ENCODE peak calls at places on chromosomes 7 and 10, in six cellular contexts. T is mammary epithelial cell, N is fibroblast of lung, O is small intestine, W is spleen, L is heart left ventricle. X is an unnamed sample.

GRCh38 chr10:89633484-89633883 is 11.6 kb downstream of the PANK1 start:
- DNase-seq in W (no peak), O (no peak), L (no peak), T (peak; percentile 79), N (peak; percentile 89), X (no peak)

GRCh38 chr10:79292789-79293746 is 54.2 kb upstream of the PPIF start:
- DNase-seq in T (no peak), N (no peak), W (peak; percentile 88), O (no peak), L (no peak), X (no peak)

GRCh38 chr10:50409965-50410811 is 158.9 kb upstream of the ASAH2 start:
- DNase-seq in O (no peak), W (no peak), L (no peak), T (peak; percentile 57), N (no peak), X (no peak)

GRCh38 chr7:100691676-100692577 is 2.1 kb downstream of the GIGYF1 start:
- DNase-seq in T (peak; percentile 50), N (peak; percentile 72), L (peak; percentile 91), W (peak; percentile 94), O (peak; percentile 74), X (peak; percentile 65)

GRCh38 chr10:48605786-48606529 is 1.1 kb upstream of the ARHGAP22 start:
- DNase-seq in T (peak; percentile 70), L (no peak), W (no peak), O (no peak), N (no peak), X (peak; percentile 17)

GRCh38 chr10:103473261-103473671 is 5.8 kb downstream of the CALHM3 start:
- DNase-seq in N (no peak), T (no peak), W (no peak), L (no peak), O (no peak), X (no peak)

GRCh38 chr10:90856964-90857634 is 740 bp downstream of the HTR7 start:
- DNase-seq in O (no peak), N (no peak), T (peak; percentile 43), L (no peak), W (peak; percentile 75), X (no peak)

GRCh38 chr10:110006358-110007170 is 1.2 kb upstream of the ADD3 start:
- DNase-seq in L (peak; percentile 73), N (peak; percentile 80), O (peak; percentile 51), T (peak; percentile 24), W (no peak), X (peak; percentile 21)

GRCh38 chr10:91050371-91051034 is 129.6 kb upstream of the ANKRD1 start:
- DNase-seq in T (no peak), L (no peak), N (no peak), O (no peak), W (no peak), X (no peak)

GRCh38 chr7:50706469-50706937 is 76.2 kb downstream of the GRB10 start:
- DNase-seq in O (no peak), T (peak; percentile 53), N (no peak), L (no peak), W (no peak), X (no peak)

GRCh38 chr7:20834656-20835055 is 48.0 kb upstream of the SP8 start:
- DNase-seq in T (no peak), W (no peak), N (no peak), O (no peak), L (no peak), X (no peak)

GRCh38 chr7:30682131-30683083 is at the start of gene CRHR2:
- DNase-seq in L (no peak), W (no peak), N (no peak), O (no peak), T (no peak), X (no peak)

GRCh38 chr7:332646-333398 is 42.9 kb downstream of the FOXL3 start:
- DNase-seq in T (peak; percentile 38), L (peak; percentile 92), W (peak; percentile 93), N (peak; percentile 51), O (peak; percentile 80), X (peak; percentile 63)

GRCh38 chr7:151017953-151018420 is 6.3 kb downstream of the ATG9B start:
- DNase-seq in L (peak; percentile 88), W (peak; percentile 94), N (peak; percentile 31), O (peak; percentile 34), T (peak; percentile 25), X (peak; percentile 43)

GRCh38 chr10:52956451-52956850 is 183.9 kb upstream of the MBL2 start:
- DNase-seq in L (no peak), O (peak; percentile 81), W (no peak), T (peak; percentile 48), N (no peak), X (no peak)

GRCh38 chr7:7220821-7221220 is 38.5 kb downstream of the C1GALT1 start:
- DNase-seq in T (no peak), O (no peak), N (no peak), L (no peak), W (no peak), X (no peak)

GRCh38 chr7:27647052-27647451 is 15.6 kb downstream of the HIBADH start:
- DNase-seq in L (no peak), O (no peak), N (peak; percentile 69), T (peak; percentile 79), W (no peak), X (peak; percentile 5)

GRCh38 chr7:142785841-142786250 is 15.1 kb downstream of the PRSS2 start:
- DNase-seq in W (peak; percentile 86), L (no peak), T (no peak), O (peak; percentile 42), N (no peak), X (no peak)

GRCh38 chr10:17645591-17646345 is 1.8 kb downstream of the STAM start:
- DNase-seq in T (peak; percentile 80), L (no peak), W (no peak), N (no peak), O (peak; percentile 67), X (no peak)
- H3K4me3 ChIP-seq in T (peak overlapping the region; percentile 83), L (peak overlapping the region; percentile 95), W (peak overlapping the region; percentile 91), N (peak overlapping the region; percentile 99), O (peak overlapping the region; percentile 19), X (peak overlapping the region; percentile 83)

GRCh38 chr7:71221049-71221448 is 89.1 kb downstream of the GALNT17 start:
- DNase-seq in L (no peak), N (no peak), W (no peak), T (no peak), O (no peak), X (no peak)

GRCh38 chr7:71227126-71227525 is 95.2 kb downstream of the GALNT17 start:
- DNase-seq in N (no peak), L (no peak), O (no peak), W (no peak), T (no peak), X (no peak)

GRCh38 chr7:71216211-71216610 is 84.3 kb downstream of the GALNT17 start:
- DNase-seq in O (no peak), N (no peak), L (no peak), W (no peak), T (no peak), X (no peak)

GRCh38 chr7:71220210-71220695 is 88.3 kb downstream of the GALNT17 start:
- DNase-seq in W (no peak), L (no peak), O (no peak), N (no peak), T (no peak), X (no peak)

GRCh38 chr7:71221549-71221948 is 89.6 kb downstream of the GALNT17 start:
- DNase-seq in T (no peak), L (no peak), O (no peak), W (no peak), N (no peak), X (no peak)
- H3K9me3 ChIP-seq in T (peaks cover 17% of the 10 kb centered on the region), L (peaks cover 30% of the 10 kb centered on the region), O (no peaks in the 10 kb centered on the region), W (peaks cover 59% of the 10 kb centered on the region), N (no peaks in the 10 kb centered on the region), X (no peaks in the 10 kb centered on the region)

GRCh38 chr10:129848084-129848483 is 116.0 kb downstream of the EBF3 start:
- DNase-seq in L (no peak), O (no peak), N (no peak), T (no peak), W (no peak), X (no peak)
- H3K4me3 ChIP-seq in L (no peak overlapping the region), O (no peak overlapping the region), N (no peak overlapping the region), T (no peak overlapping the region), W (no peak overlapping the region), X (no peak overlapping the region)

DNA sequence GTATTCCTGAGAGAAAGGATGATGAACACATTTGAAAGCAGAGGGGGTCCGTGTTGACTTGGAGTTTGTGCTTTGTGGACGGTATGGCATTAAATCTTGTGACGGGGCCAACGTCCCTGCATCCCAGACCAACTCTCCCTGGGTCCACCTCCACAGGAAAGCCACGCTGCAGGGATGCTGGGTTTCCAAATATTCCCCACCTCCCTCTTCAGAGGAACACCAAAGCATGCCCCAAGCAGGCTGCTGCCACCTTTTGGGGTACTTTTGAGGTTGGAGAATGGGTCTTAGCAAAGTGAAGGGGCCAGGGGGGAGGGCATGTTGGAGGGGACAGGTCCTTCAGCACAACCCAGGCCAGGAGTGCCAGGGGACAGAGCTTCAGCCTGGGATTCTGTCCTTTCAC is 504.4 kb downstream of the TCERG1L start:
- DNase-seq in L (no peak), T (no peak), O (no peak), W (no peak), N (no peak), X (no peak)
- H3K9me3 ChIP-seq in L (no peaks in the 10 kb centered on the region), T (peaks cover 50% of the 10 kb centered on the region), O (no peaks in the 10 kb centered on the region), W (no peaks in the 10 kb centered on the region), N (no peaks in the 10 kb centered on the region), X (no peaks in the 10 kb centered on the region)